ENCODE peak calls at places on chromosome 11, in ten cellular contexts. I is thoracic aorta; S is T47D; G is H54; Y is upper lobe of right lung; T is epithelial cell of esophagus; K is AG04450; M is effector CD4-positive, alpha-beta T cell; L is activated T-helper 1 cell treated with anti-CD3 and anti-CD28 coated beads, Interleukin-12 subunit alpha, Interleukin-12 subunit beta, Interleukin-2, Interleukin-4 antibody, amounts not matched to agents 30 ng/mL and 10 ng/mL and 1 ng/mL, durations not matched to agents 14 hours and 24 hours and 36 hours; Q is endothelial cell. B is an unnamed sample.

GRCh38 chr11:942853-943252 is 17.2 kb downstream of the AP2A2 start:
- DNase-seq in I (no peak), S (no peak), G (no peak), Y (no peak), T (peak; percentile 82), K (no peak), M (no peak), L (no peak), Q (no peak), B (no peak)

GRCh38 chr11:34650528-34650927 is 29.6 kb downstream of the EHF start:
- DNase-seq in I (no peak), S (no peak), G (no peak), Y (no peak), T (no peak), K (no peak), M (peak; percentile 28), L (peak; percentile 73), Q (no peak), B (no peak)

GRCh38 chr11:119315139-119316016 is 1.6 kb downstream of the MCAM start:
- DNase-seq in I (no peak), S (no peak), G (no peak), Y (no peak), T (peak; percentile 59), K (no peak), M (peak; percentile 38), L (no peak), Q (no peak), B (no peak)

GRCh38 chr11:77294040-77294439 is 7.4 kb downstream of the GDPD4 start:
- DNase-seq in I (no peak), S (no peak), G (no peak), Y (no peak), T (no peak), K (no peak), M (no peak), L (no peak), Q (no peak), B (no peak)

GRCh38 chr11:104001474-104001873 is 35.0 kb upstream of the DDI1 start:
- DNase-seq in I (no peak), S (no peak), G (no peak), Y (no peak), T (no peak), K (peak; percentile 63), M (no peak), L (no peak), Q (no peak), B (no peak)

GRCh38 chr11:26665946-26666345 is 55.9 kb downstream of the SLC5A12 start:
- DNase-seq in I (no peak), S (no peak), G (no peak), Y (no peak), T (peak; percentile 73), K (no peak), M (no peak), L (no peak), Q (no peak), B (no peak)

GRCh38 chr11:101031713-101032112 is 97.9 kb downstream of the PGR start:
- DNase-seq in I (no peak), S (no peak), G (no peak), Y (no peak), T (no peak), K (no peak), M (no peak), L (no peak), Q (no peak), B (no peak)

GRCh38 chr11:113184498-113184897 is 129.9 kb upstream of the TTC12 start:
- DNase-seq in I (no peak), S (no peak), G (peak; percentile 32), Y (no peak), T (peak; percentile 91), K (no peak), M (no peak), L (no peak), Q (no peak), B (peak; percentile 93)

GRCh38 chr11:107018274-107018901 is at the start of gene GUCY1A2:
- DNase-seq in I (no peak), S (no peak), G (no peak), Y (no peak), T (no peak), K (no peak), M (no peak), L (no peak), Q (peak; percentile 26), B (no peak)

GRCh38 chr11:25691959-25692358 is 640.0 kb upstream of the ANO3 start:
- DNase-seq in I (no peak), S (no peak), G (no peak), Y (no peak), T (peak; percentile 36), K (no peak), M (no peak), L (no peak), Q (no peak), B (no peak)

GRCh38 chr11:18958221-18958910 is 19.2 kb upstream of the MRGPRX1 start:
- DNase-seq in I (no peak), S (no peak), G (no peak), Y (no peak), T (peak; percentile 5), K (no peak), M (no peak), L (no peak), Q (no peak), B (no peak)

GRCh38 chr11:58525037-58525614 is 17.2 kb upstream of the OR5B21 start:
- DNase-seq in I (no peak), S (no peak), G (no peak), Y (no peak), T (no peak), K (no peak), M (peak; percentile 16), L (peak; percentile 26), Q (no peak), B (no peak)

GRCh38 chr11:108787105-108787504 is 122.2 kb downstream of the DDX10 start:
- DNase-seq in I (no peak), S (no peak), G (no peak), Y (no peak), T (peak; percentile 14), K (no peak), M (no peak), L (no peak), Q (no peak), B (no peak)

GRCh38 chr11:118882489-118882888 is 1.2 kb upstream of the CXCR5 start:
- DNase-seq in I (no peak), S (no peak), G (no peak), Y (no peak), T (no peak), K (no peak), M (no peak), L (no peak), Q (no peak), B (no peak)

GRCh38 chr11:134386945-134387344 is 25.1 kb downstream of the B3GAT1 start:
- DNase-seq in I (no peak), S (no peak), G (no peak), Y (no peak), T (no peak), K (no peak), M (no peak), L (no peak), Q (no peak), B (no peak)

GRCh38 chr11:100855466-100856067 is 168.5 kb downstream of the ARHGAP42 start:
- DNase-seq in I (no peak), S (peak; percentile 11), G (no peak), Y (no peak), T (peak; percentile 62), K (no peak), M (no peak), L (no peak), Q (no peak), B (no peak)

GRCh38 chr11:28528217-28528616 is 420.0 kb downstream of the METTL15 start:
- DNase-seq in I (no peak), S (peak; percentile 54), G (no peak), Y (no peak), T (no peak), K (no peak), M (no peak), L (no peak), Q (no peak), B (no peak)

GRCh38 chr11:110972640-110973039 is 260.4 kb upstream of the ARHGAP20 start:
- DNase-seq in I (no peak), S (no peak), G (no peak), Y (no peak), T (peak; percentile 37), K (peak; percentile 68), M (no peak), L (no peak), Q (no peak), B (peak; percentile 78)

GRCh38 chr11:88454881-88455280 is 117.3 kb upstream of the CTSC start:
- DNase-seq in I (no peak), S (no peak), G (no peak), Y (no peak), T (peak; percentile 86), K (peak; percentile 29), M (no peak), L (no peak), Q (no peak), B (no peak)

GRCh38 chr11:118897721-118898310 is 14.1 kb downstream of the CXCR5 start:
- DNase-seq in I (no peak), S (no peak), G (no peak), Y (no peak), T (no peak), K (no peak), M (no peak), L (no peak), Q (no peak), B (no peak)

GRCh38 chr11:125345706-125346561 is 150.1 kb downstream of the FEZ1 start:
- DNase-seq in I (peak; percentile 50), S (peak; percentile 92), G (peak; percentile 42), Y (peak; percentile 77), T (peak; percentile 57), K (peak; percentile 50), M (peak; percentile 7), L (peak; percentile 9), Q (peak; percentile 76), B (peak; percentile 8)

GRCh38 chr11:104522650-104523049 is 358.7 kb upstream of the PDGFD start:
- DNase-seq in I (no peak), S (no peak), G (no peak), Y (no peak), T (peak; percentile 4), K (peak; percentile 13), M (no peak), L (no peak), Q (no peak), B (peak; percentile 26)

GRCh38 chr11:859394-860131 is 16.9 kb downstream of the TSPAN4 start:
- DNase-seq in I (no peak), S (no peak), G (peak; percentile 71), Y (no peak), T (peak; percentile 80), K (peak; percentile 75), M (no peak), L (no peak), Q (no peak), B (peak; percentile 59)

GRCh38 chr11:113593698-113594308 is 112.3 kb downstream of the TMPRSS5 start:
- DNase-seq in I (no peak), S (no peak), G (peak; percentile 5), Y (no peak), T (no peak), K (no peak), M (no peak), L (peak; percentile 16), Q (no peak), B (no peak)

GRCh38 chr11:78418584-78419211 is 1.1 kb upstream of the GAB2 start:
- DNase-seq in I (no peak), S (no peak), G (no peak), Y (no peak), T (no peak), K (no peak), M (no peak), L (no peak), Q (no peak), B (no peak)

GRCh38 chr11:129041611-129042018 is 98.9 kb upstream of the TP53AIP1 start:
- DNase-seq in I (no peak), S (no peak), G (no peak), Y (no peak), T (no peak), K (no peak), M (no peak), L (no peak), Q (no peak), B (no peak)

GRCh38 chr11:27700351-27701261 is at the start of gene BDNF:
- DNase-seq in I (no peak), S (no peak), G (peak; percentile 51), Y (peak; percentile 65), T (peak; percentile 38), K (no peak), M (no peak), L (no peak), Q (no peak), B (no peak)

GRCh38 chr11:7994581-7995278 is 7.6 kb downstream of the EIF3F start:
- DNase-seq in I (no peak), S (no peak), G (no peak), Y (no peak), T (no peak), K (no peak), M (no peak), L (no peak), Q (no peak), B (no peak)

B was measured in non-pigmented ciliary epithelial cell.